ENCODE peak calls at places on chromosomes 12 and 14, in seven cellular contexts. One of them, this sample, is unnamed.

GRCh38 chr12:108634225-108634795 is 616 bp upstream of the SELPLG start:
- DNase-seq in breast epithelium: no peak
- DNase-seq in sigmoid colon: no peak
- DNase-seq in HL-60: peak; percentile 91
- DNase-seq in upper lobe of left lung: no peak
- DNase-seq in prostate gland: no peak
- DNase-seq in SK-N-SH: no peak
- DNase-seq in this sample: no peak

GRCh38 chr12:50195832-50196231 is 28.7 kb upstream of the CERS5 start:
- DNase-seq in SK-N-SH: no peak
- DNase-seq in sigmoid colon: no peak
- DNase-seq in HL-60: no peak
- DNase-seq in breast epithelium: no peak
- DNase-seq in upper lobe of left lung: no peak
- DNase-seq in prostate gland: peak; percentile 16
- DNase-seq in this sample: peak; percentile 47

GRCh38 chr14:23787436-23787835 is 151.3 kb downstream of the DHRS2 start:
- DNase-seq in breast epithelium: no peak
- DNase-seq in upper lobe of left lung: no peak
- DNase-seq in sigmoid colon: no peak
- DNase-seq in prostate gland: no peak
- DNase-seq in HL-60: no peak
- DNase-seq in SK-N-SH: no peak
- DNase-seq in this sample: no peak

GRCh38 chr12:3647504-3647903 is 105.4 kb downstream of the CRACR2A start:
- DNase-seq in prostate gland: no peak
- DNase-seq in SK-N-SH: no peak
- DNase-seq in sigmoid colon: no peak
- DNase-seq in HL-60: no peak
- DNase-seq in breast epithelium: no peak
- DNase-seq in upper lobe of left lung: no peak
- DNase-seq in this sample: no peak

GRCh38 chr14:20848316-20848954 is 42.8 kb upstream of the RNASE3 start:
- DNase-seq in prostate gland: no peak
- DNase-seq in breast epithelium: no peak
- DNase-seq in HL-60: no peak
- DNase-seq in SK-N-SH: no peak
- DNase-seq in sigmoid colon: no peak
- DNase-seq in upper lobe of left lung: no peak
- DNase-seq in this sample: no peak

GRCh38 chr12:45310627-45310968 is 94.7 kb downstream of the ANO6 start:
- DNase-seq in sigmoid colon: no peak
- DNase-seq in HL-60: no peak
- DNase-seq in prostate gland: no peak
- DNase-seq in upper lobe of left lung: no peak
- DNase-seq in breast epithelium: no peak
- DNase-seq in SK-N-SH: no peak
- DNase-seq in this sample: no peak

GRCh38 chr14:102353126-102353619 is 9.5 kb downstream of the CINP start:
- DNase-seq in SK-N-SH: no peak
- DNase-seq in prostate gland: no peak
- DNase-seq in HL-60: no peak
- DNase-seq in sigmoid colon: no peak
- DNase-seq in upper lobe of left lung: no peak
- DNase-seq in breast epithelium: no peak
- DNase-seq in this sample: no peak

GRCh38 chr12:105352940-105353635 is 22.6 kb downstream of the C12orf75 start:
- DNase-seq in sigmoid colon: no peak
- DNase-seq in upper lobe of left lung: no peak
- DNase-seq in breast epithelium: peak; percentile 39
- DNase-seq in HL-60: no peak
- DNase-seq in prostate gland: peak; percentile 66
- DNase-seq in SK-N-SH: no peak
- DNase-seq in this sample: no peak

GRCh38 chr14:20606190-20606901 is 15.2 kb upstream of the RNASE12 start:
- DNase-seq in prostate gland: peak; percentile 26
- DNase-seq in SK-N-SH: peak; percentile 34
- DNase-seq in HL-60: no peak
- DNase-seq in upper lobe of left lung: no peak
- DNase-seq in breast epithelium: no peak
- DNase-seq in sigmoid colon: no peak
- DNase-seq in this sample: no peak

GRCh38 chr14:68705741-68706283 is 87.1 kb downstream of the ZFP36L1 start:
- DNase-seq in upper lobe of left lung: no peak
- DNase-seq in sigmoid colon: peak; percentile 51
- DNase-seq in HL-60: no peak
- DNase-seq in breast epithelium: no peak
- DNase-seq in SK-N-SH: no peak
- DNase-seq in prostate gland: peak; percentile 55
- DNase-seq in this sample: no peak

GRCh38 chr12:117564885-117565284 is 203.5 kb upstream of the NOS1 start:
- DNase-seq in sigmoid colon: no peak
- DNase-seq in SK-N-SH: no peak
- DNase-seq in upper lobe of left lung: no peak
- DNase-seq in breast epithelium: no peak
- DNase-seq in prostate gland: no peak
- DNase-seq in HL-60: no peak
- DNase-seq in this sample: no peak

GRCh38 chr14:94458558-94459200 is 6.1 kb upstream of the SERPINA11 start:
- DNase-seq in HL-60: no peak
- DNase-seq in upper lobe of left lung: no peak
- DNase-seq in SK-N-SH: no peak
- DNase-seq in breast epithelium: peak; percentile 10
- DNase-seq in sigmoid colon: no peak
- DNase-seq in prostate gland: no peak
- DNase-seq in this sample: peak; percentile 50

GRCh38 chr14:104735830-104736642 is 12.0 kb downstream of the ADSS1 start:
- DNase-seq in upper lobe of left lung: peak; percentile 89
- DNase-seq in HL-60: no peak
- DNase-seq in breast epithelium: peak; percentile 56
- DNase-seq in SK-N-SH: peak; percentile 60
- DNase-seq in prostate gland: no peak
- DNase-seq in sigmoid colon: peak; percentile 92
- DNase-seq in this sample: no peak

GRCh38 chr12:38905480-38906351 is at the start of gene CPNE8:
- DNase-seq in HL-60: no peak
- DNase-seq in SK-N-SH: peak; percentile 55
- DNase-seq in sigmoid colon: peak; percentile 95
- DNase-seq in breast epithelium: peak; percentile 69
- DNase-seq in prostate gland: peak; percentile 41
- DNase-seq in upper lobe of left lung: peak; percentile 94
- DNase-seq in this sample: no peak

GRCh38 chr14:103220134-103220981 is 97.1 kb downstream of the TNFAIP2 start:
- DNase-seq in upper lobe of left lung: peak; percentile 85
- DNase-seq in SK-N-SH: peak; percentile 58
- DNase-seq in HL-60: no peak
- DNase-seq in sigmoid colon: no peak
- DNase-seq in breast epithelium: no peak
- DNase-seq in prostate gland: no peak
- DNase-seq in this sample: no peak

GRCh38 chr14:69615471-69616407 is 4.3 kb downstream of the SUSD6 start:
- DNase-seq in upper lobe of left lung: no peak
- DNase-seq in HL-60: no peak
- DNase-seq in sigmoid colon: peak; percentile 86
- DNase-seq in prostate gland: peak; percentile 65
- DNase-seq in SK-N-SH: no peak
- DNase-seq in breast epithelium: peak; percentile 71
- DNase-seq in this sample: no peak

GRCh38 chr14:51095854-51096823 is 1.2 kb upstream of the TRIM9 start:
- DNase-seq in HL-60: no peak
- DNase-seq in breast epithelium: no peak
- DNase-seq in upper lobe of left lung: no peak
- DNase-seq in sigmoid colon: peak; percentile 83
- DNase-seq in SK-N-SH: peak; percentile 31
- DNase-seq in prostate gland: no peak
- DNase-seq in this sample: no peak

GRCh38 chr12:109760031-109760929 is 46.7 kb downstream of the FAM222A start:
- DNase-seq in breast epithelium: no peak
- DNase-seq in sigmoid colon: peak; percentile 70
- DNase-seq in HL-60: no peak
- DNase-seq in prostate gland: no peak
- DNase-seq in SK-N-SH: peak; percentile 22
- DNase-seq in upper lobe of left lung: no peak
- DNase-seq in this sample: no peak

GRCh38 chr12:66137937-66138336 is 7.4 kb upstream of the LLPH start:
- DNase-seq in HL-60: no peak
- DNase-seq in sigmoid colon: no peak
- DNase-seq in SK-N-SH: no peak
- DNase-seq in upper lobe of left lung: no peak
- DNase-seq in prostate gland: no peak
- DNase-seq in breast epithelium: no peak
- DNase-seq in this sample: no peak

GRCh38 chr14:83975435-83976222 is 1554.3 kb upstream of the FLRT2 start:
- DNase-seq in SK-N-SH: no peak
- DNase-seq in HL-60: no peak
- DNase-seq in breast epithelium: no peak
- DNase-seq in upper lobe of left lung: no peak
- DNase-seq in sigmoid colon: peak; percentile 65
- DNase-seq in prostate gland: no peak
- DNase-seq in this sample: no peak
- TF ChIP-seq POLR2AphosphoS5 in SK-N-SH: no peak
- TF ChIP-seq POLR2AphosphoS5 in HL-60: no peak
- TF ChIP-seq POLR2AphosphoS5 in breast epithelium: no peak
- TF ChIP-seq POLR2AphosphoS5 in upper lobe of left lung: no peak
- TF ChIP-seq POLR2AphosphoS5 in sigmoid colon: peak; percentile 92
- TF ChIP-seq POLR2AphosphoS5 in prostate gland: no peak
- TF ChIP-seq POLR2AphosphoS5 in this sample: no peak

GRCh38 chr12:26680724-26681455 is 152.1 kb downstream of the ITPR2 start:
- DNase-seq in SK-N-SH: no peak
- DNase-seq in HL-60: no peak
- DNase-seq in upper lobe of left lung: no peak
- DNase-seq in breast epithelium: no peak
- DNase-seq in sigmoid colon: no peak
- DNase-seq in prostate gland: no peak
- DNase-seq in this sample: no peak

GRCh38 chr12:26683443-26683842 is 149.6 kb downstream of the ITPR2 start:
- DNase-seq in SK-N-SH: no peak
- DNase-seq in sigmoid colon: no peak
- DNase-seq in HL-60: no peak
- DNase-seq in upper lobe of left lung: no peak
- DNase-seq in breast epithelium: no peak
- DNase-seq in prostate gland: no peak
- DNase-seq in this sample: no peak

DNA sequence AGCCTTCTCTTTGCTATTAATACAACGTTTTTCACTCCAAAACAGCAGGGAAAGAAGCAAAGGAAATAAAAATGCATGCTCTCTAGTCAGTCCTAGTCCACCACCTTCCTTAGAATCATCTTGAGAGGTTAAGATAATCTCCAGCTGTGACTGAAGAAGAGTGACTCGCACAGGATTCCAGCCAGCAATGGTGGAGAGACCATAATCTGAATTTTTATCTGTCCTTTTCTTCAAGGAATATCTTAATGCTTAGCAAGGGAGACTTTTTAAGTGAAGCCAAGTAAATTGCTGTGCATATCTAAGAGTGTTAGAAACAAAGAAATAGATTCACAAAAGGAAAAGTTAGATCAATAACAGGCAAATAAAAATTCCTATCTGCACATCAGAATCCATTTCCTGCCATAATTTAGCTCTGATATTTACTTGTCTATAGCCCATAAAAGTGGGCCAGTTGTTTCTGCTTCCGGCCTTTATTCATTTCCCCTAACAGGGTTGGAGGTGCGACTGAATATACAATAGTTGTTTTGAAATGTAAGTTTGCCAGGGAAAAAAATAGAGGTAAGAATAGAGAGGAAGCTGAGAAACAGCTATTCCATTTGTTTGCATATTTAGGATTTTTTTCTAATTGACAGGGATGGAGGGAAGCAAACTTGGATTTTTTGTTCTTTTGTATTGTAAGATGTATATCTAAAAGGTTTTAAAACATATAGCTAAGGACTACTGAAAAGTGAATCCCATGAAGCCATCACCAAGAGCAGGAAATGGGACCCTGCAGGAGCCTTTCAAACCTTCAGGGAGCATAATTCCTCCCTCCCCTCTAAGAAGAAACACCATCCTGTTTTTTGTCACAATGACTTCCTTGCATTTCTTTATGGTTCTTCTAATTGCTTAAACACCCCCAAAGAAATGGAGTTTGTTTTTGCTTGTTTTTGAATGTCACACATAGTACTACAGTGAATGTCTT is 154.0 kb downstream of the ITPR2 start:
- DNase-seq in SK-N-SH: no peak
- DNase-seq in breast epithelium: no peak
- DNase-seq in prostate gland: no peak
- DNase-seq in upper lobe of left lung: no peak
- DNase-seq in sigmoid colon: no peak
- DNase-seq in HL-60: no peak
- DNase-seq in this sample: peak; percentile 14
- H3K27ac ChIP-seq in SK-N-SH: no peak overlapping the region
- H3K27ac ChIP-seq in breast epithelium: no peak overlapping the region
- H3K27ac ChIP-seq in prostate gland: no peak overlapping the region
- H3K27ac ChIP-seq in upper lobe of left lung: no peak overlapping the region
- H3K27ac ChIP-seq in sigmoid colon: no peak overlapping the region
- H3K27ac ChIP-seq in HL-60: no peak overlapping the region
- H3K27ac ChIP-seq in this sample: peak overlapping the region; percentile 72

GRCh38 chr14:77642407-77642806 is 26.0 kb upstream of the SPTLC2 start:
- DNase-seq in breast epithelium: no peak
- DNase-seq in SK-N-SH: no peak
- DNase-seq in sigmoid colon: no peak
- DNase-seq in HL-60: no peak
- DNase-seq in prostate gland: no peak
- DNase-seq in upper lobe of left lung: no peak
- DNase-seq in this sample: no peak
- H3K4me3 ChIP-seq in breast epithelium: peak overlapping the region; percentile 56
- H3K4me3 ChIP-seq in SK-N-SH: no peak overlapping the region
- H3K4me3 ChIP-seq in sigmoid colon: peak overlapping the region; percentile 48
- H3K4me3 ChIP-seq in HL-60: no peak overlapping the region
- H3K4me3 ChIP-seq in prostate gland: peak overlapping the region; percentile 31
- H3K4me3 ChIP-seq in upper lobe of left lung: peak overlapping the region; percentile 62
- H3K4me3 ChIP-seq in this sample: no peak overlapping the region

GRCh38 chr14:64953661-64954060 is 11.1 kb upstream of the GPX2 start:
- DNase-seq in sigmoid colon: peak; percentile 42
- DNase-seq in SK-N-SH: peak; percentile 43
- DNase-seq in HL-60: no peak
- DNase-seq in prostate gland: no peak
- DNase-seq in upper lobe of left lung: no peak
- DNase-seq in breast epithelium: no peak
- DNase-seq in this sample: no peak
- TF ChIP-seq POLR2AphosphoS5 in sigmoid colon: no peak
- TF ChIP-seq POLR2AphosphoS5 in SK-N-SH: no peak
- TF ChIP-seq POLR2AphosphoS5 in HL-60: no peak
- TF ChIP-seq POLR2AphosphoS5 in prostate gland: no peak
- TF ChIP-seq POLR2AphosphoS5 in upper lobe of left lung: no peak
- TF ChIP-seq POLR2AphosphoS5 in breast epithelium: no peak
- TF ChIP-seq POLR2AphosphoS5 in this sample: no peak

This sample was measured in SK-N-MC.